ENCODE peak calls at places on chromosomes 12 and 14, in ten cellular contexts. M is GM12891, C is ovary, B is foreskin fibroblast, A is neural crest cell, N is fibroblast of the aortic adventitia, W is heart right ventricle, I is GDM1, Y is adrenal gland, V is Ammon's horn. L is an unnamed sample.

GRCh38 chr12:26971963-26972362 is 33.7 kb downstream of the FGFR1OP2 start:
- DNase-seq in V (no peak), I (no peak), M (peak), B (no peak), A (no peak), Y (no peak), W (no peak), C (no peak), N (no peak), L (no peak)

GRCh38 chr12:132329036-132329738 is at the start of gene GALNT9:
- DNase-seq in C (peak), Y (no peak), I (no peak), A (peak), V (no peak), N (no peak), M (no peak), B (no peak), W (no peak), L (peak)

GRCh38 chr12:12505544-12506501 is 56.8 kb downstream of the DUSP16 start:
- DNase-seq in V (peak), C (no peak), W (no peak), A (no peak), I (no peak), N (peak), B (peak), M (peak), Y (peak), L (peak)

GRCh38 chr14:56127156-56127555 is 8.9 kb downstream of the PELI2 start:
- DNase-seq in C (no peak), Y (no peak), N (no peak), I (no peak), V (no peak), W (no peak), B (no peak), M (no peak), A (no peak), L (no peak)

GRCh38 chr12:61860439-61860838 is 399.8 kb upstream of the USP15 start:
- DNase-seq in I (no peak), Y (no peak), N (no peak), B (no peak), A (no peak), V (no peak), M (no peak), C (no peak), W (no peak), L (peak)

GRCh38 chr12:32005496-32006125 is 46.4 kb downstream of the RESF1 start:
- DNase-seq in W (no peak), N (peak), I (no peak), C (no peak), M (no peak), Y (no peak), A (no peak), B (no peak), V (no peak), L (peak)

GRCh38 chr14:36976571-36977023 is 195.8 kb downstream of the SLC25A21 start:
- DNase-seq in N (peak), M (no peak), W (no peak), A (no peak), V (no peak), B (no peak), I (no peak), C (no peak), Y (peak), L (peak)

GRCh38 chr14:29576997-29577396 is 350.6 kb downstream of the PRKD1 start:
- DNase-seq in V (no peak), A (no peak), W (no peak), I (no peak), Y (no peak), B (no peak), N (no peak), C (no peak), M (no peak), L (no peak)

GRCh38 chr14:74566174-74567125 is 45.6 kb downstream of the LTBP2 start:
- DNase-seq in B (no peak), W (no peak), C (no peak), A (no peak), M (no peak), Y (no peak), V (no peak), N (peak), I (no peak), L (no peak)

GRCh38 chr12:11981174-11981733 is 89.5 kb upstream of the BCL2L14 start:
- DNase-seq in W (no peak), V (no peak), C (no peak), M (no peak), B (no peak), A (no peak), Y (no peak), N (peak), I (peak), L (no peak)

GRCh38 chr12:97837401-97837800 is 374.8 kb downstream of the RMST start:
- DNase-seq in M (no peak), I (no peak), B (no peak), N (no peak), Y (no peak), C (no peak), V (no peak), W (no peak), A (no peak), L (peak)

GRCh38 chr14:61103541-61104339 is 122.7 kb downstream of the SLC38A6 start:
- DNase-seq in M (peak), W (no peak), I (no peak), B (peak), C (peak), A (no peak), V (no peak), N (peak), Y (peak), L (peak)

GRCh38 chr12:54956322-54956721 is 28.2 kb downstream of the TESPA1 start:
- DNase-seq in A (no peak), W (no peak), I (no peak), M (no peak), C (no peak), V (no peak), B (no peak), Y (no peak), N (no peak), L (no peak)

GRCh38 chr14:94447206-94447605 is 5.4 kb downstream of the SERPINA11 start:
- DNase-seq in V (no peak), B (no peak), Y (no peak), A (no peak), C (no peak), W (no peak), I (no peak), M (no peak), N (no peak), L (no peak)

GRCh38 chr14:103319422-103319821 is 14.6 kb upstream of the EIF5 start:
- DNase-seq in A (no peak), C (no peak), V (no peak), I (no peak), W (no peak), M (no peak), Y (no peak), B (no peak), N (no peak), L (no peak)

GRCh38 chr12:29725587-29726320 is 58.0 kb downstream of the TMTC1 start:
- DNase-seq in I (no peak), C (peak), V (peak), Y (no peak), A (no peak), B (no peak), W (peak), N (peak), M (no peak), L (peak)

GRCh38 chr12:60451457-60451856 is 855.6 kb downstream of the SLC16A7 start:
- DNase-seq in W (no peak), B (no peak), A (no peak), Y (no peak), M (no peak), V (no peak), C (no peak), I (no peak), N (no peak), L (no peak)

GRCh38 chr14:29518335-29518734 is 409.3 kb downstream of the PRKD1 start:
- DNase-seq in I (no peak), B (peak), A (no peak), W (no peak), M (no peak), V (no peak), Y (no peak), C (no peak), N (peak), L (peak)

GRCh38 chr12:120115692-120116442 is 686 bp downstream of the RAB35 start:
- DNase-seq in A (peak), B (no peak), W (no peak), Y (peak), V (no peak), I (no peak), N (peak), M (no peak), C (peak), L (peak)

GRCh38 chr12:14828896-14829295 is 14.4 kb downstream of the ART4 start:
- DNase-seq in W (no peak), C (no peak), A (no peak), M (no peak), Y (no peak), V (peak), N (no peak), I (no peak), B (no peak), L (peak)

GRCh38 chr12:124691429-124691828 is 124.0 kb upstream of the NCOR2 start:
- DNase-seq in V (no peak), I (no peak), C (no peak), W (no peak), A (no peak), M (no peak), Y (no peak), B (no peak), N (no peak), L (no peak)

GRCh38 chr12:60209933-60210332 is 614.1 kb downstream of the SLC16A7 start:
- DNase-seq in Y (no peak), N (no peak), W (no peak), M (no peak), A (no peak), C (no peak), B (no peak), I (no peak), V (no peak), L (no peak)

GRCh38 chr12:5480953-5481300 is 49.0 kb downstream of the NTF3 start:
- DNase-seq in B (no peak), V (no peak), A (no peak), I (no peak), W (no peak), M (no peak), C (no peak), N (no peak), Y (no peak), L (no peak)